ENCODE peak calls at places on chromosomes 16 and 17, in six cellular contexts. One of them, this sample, is unnamed.
A peak's percentile ranks its signal among the peaks of the same experiment; 100 is the strongest.

GRCh38 chr16:84040823-84041391 is 1.7 kb downstream of the SLC38A8 start:
- DNase-seq in amniotic stem cell: no peak
- DNase-seq in fibroblast of the aortic adventitia: no peak
- DNase-seq in HFFc6: peak; percentile 43
- DNase-seq in breast epithelium: peak; percentile 53
- DNase-seq in adipocyte: peak; percentile 71
- DNase-seq in this sample: peak; percentile 41

GRCh38 chr16:87206646-87207451 is 110.3 kb downstream of the C16orf95 start:
- DNase-seq in amniotic stem cell: peak; percentile 62
- DNase-seq in fibroblast of the aortic adventitia: peak; percentile 81
- DNase-seq in HFFc6: peak; percentile 73
- DNase-seq in breast epithelium: no peak
- DNase-seq in adipocyte: peak; percentile 86
- DNase-seq in this sample: peak; percentile 64

GRCh38 chr17:72413077-72414031 is 292.5 kb downstream of the SOX9 start:
- DNase-seq in amniotic stem cell: no peak
- DNase-seq in fibroblast of the aortic adventitia: no peak
- DNase-seq in HFFc6: no peak
- DNase-seq in breast epithelium: no peak
- DNase-seq in adipocyte: no peak
- DNase-seq in this sample: no peak

GRCh38 chr16:19175492-19176262 is 7.6 kb downstream of the SYT17 start:
- DNase-seq in amniotic stem cell: no peak
- DNase-seq in fibroblast of the aortic adventitia: peak; percentile 4
- DNase-seq in HFFc6: no peak
- DNase-seq in breast epithelium: no peak
- DNase-seq in adipocyte: no peak
- DNase-seq in this sample: no peak

GRCh38 chr16:81522141-81522701 is 77.6 kb downstream of the CMIP start:
- DNase-seq in amniotic stem cell: no peak
- DNase-seq in fibroblast of the aortic adventitia: no peak
- DNase-seq in HFFc6: no peak
- DNase-seq in breast epithelium: no peak
- DNase-seq in adipocyte: no peak
- DNase-seq in this sample: no peak

GRCh38 chr16:81798311-81799137 is 19.4 kb downstream of the PLCG2 start:
- DNase-seq in amniotic stem cell: no peak
- DNase-seq in fibroblast of the aortic adventitia: no peak
- DNase-seq in HFFc6: no peak
- DNase-seq in breast epithelium: no peak
- DNase-seq in adipocyte: no peak
- DNase-seq in this sample: no peak

GRCh38 chr16:31010539-31010938 is at the start of gene STX1B:
- DNase-seq in amniotic stem cell: no peak
- DNase-seq in fibroblast of the aortic adventitia: no peak
- DNase-seq in HFFc6: no peak
- DNase-seq in breast epithelium: no peak
- DNase-seq in adipocyte: peak; percentile 70
- DNase-seq in this sample: no peak

GRCh38 chr16:49470550-49470949 is 96.9 kb downstream of the C16orf78 start:
- DNase-seq in amniotic stem cell: no peak
- DNase-seq in fibroblast of the aortic adventitia: no peak
- DNase-seq in HFFc6: no peak
- DNase-seq in breast epithelium: no peak
- DNase-seq in adipocyte: no peak
- DNase-seq in this sample: no peak

GRCh38 chr17:57406131-57406980 is 150.0 kb downstream of the MSI2 start:
- DNase-seq in amniotic stem cell: no peak
- DNase-seq in fibroblast of the aortic adventitia: peak; percentile 39
- DNase-seq in HFFc6: peak; percentile 67
- DNase-seq in breast epithelium: peak; percentile 37
- DNase-seq in adipocyte: peak; percentile 32
- DNase-seq in this sample: peak; percentile 44